ENCODE peak calls at places on chromosomes 5 and 9, in eight cellular contexts. One of them, this sample, is unnamed.

GRCh38 chr5:170631471-170632195 is 127.8 kb downstream of the KCNIP1 start:
- DNase-seq in foreskin fibroblast: no peak
- DNase-seq in activated CD8-positive, alpha-beta memory T cell treated with anti-CD3 and anti-CD28 coated beads, Interleukin-2, amount 50 U/mL, for 4 hours: no peak
- DNase-seq in stimulated activated naive CD4-positive, alpha-beta T cell: no peak
- DNase-seq in type B pancreatic cell: no peak
- DNase-seq in AG09309: no peak
- DNase-seq in mesothelial cell of epicardium: no peak
- DNase-seq in Peyer's patch: no peak
- DNase-seq in this sample: peak; percentile 33

GRCh38 chr9:35135988-35136387 is 20.3 kb upstream of the ATOSB start:
- DNase-seq in foreskin fibroblast: no peak
- DNase-seq in activated CD8-positive, alpha-beta memory T cell treated with anti-CD3 and anti-CD28 coated beads, Interleukin-2, amount 50 U/mL, for 4 hours: no peak
- DNase-seq in stimulated activated naive CD4-positive, alpha-beta T cell: no peak
- DNase-seq in type B pancreatic cell: no peak
- DNase-seq in AG09309: no peak
- DNase-seq in mesothelial cell of epicardium: no peak
- DNase-seq in Peyer's patch: no peak
- DNase-seq in this sample: no peak

GRCh38 chr5:59140133-59140532 is 557.3 kb downstream of the RAB3C start:
- DNase-seq in foreskin fibroblast: no peak
- DNase-seq in activated CD8-positive, alpha-beta memory T cell treated with anti-CD3 and anti-CD28 coated beads, Interleukin-2, amount 50 U/mL, for 4 hours: no peak
- DNase-seq in stimulated activated naive CD4-positive, alpha-beta T cell: no peak
- DNase-seq in type B pancreatic cell: no peak
- DNase-seq in AG09309: no peak
- DNase-seq in mesothelial cell of epicardium: no peak
- DNase-seq in Peyer's patch: no peak
- DNase-seq in this sample: no peak

GRCh38 chr5:167783145-167783817 is 508.2 kb upstream of the WWC1 start:
- DNase-seq in foreskin fibroblast: no peak
- DNase-seq in activated CD8-positive, alpha-beta memory T cell treated with anti-CD3 and anti-CD28 coated beads, Interleukin-2, amount 50 U/mL, for 4 hours: no peak
- DNase-seq in stimulated activated naive CD4-positive, alpha-beta T cell: no peak
- DNase-seq in type B pancreatic cell: no peak
- DNase-seq in AG09309: no peak
- DNase-seq in mesothelial cell of epicardium: no peak
- DNase-seq in Peyer's patch: no peak
- DNase-seq in this sample: no peak

GRCh38 chr5:108074626-108075025 is 307.3 kb downstream of the FBXL17 start:
- DNase-seq in foreskin fibroblast: no peak
- DNase-seq in activated CD8-positive, alpha-beta memory T cell treated with anti-CD3 and anti-CD28 coated beads, Interleukin-2, amount 50 U/mL, for 4 hours: no peak
- DNase-seq in stimulated activated naive CD4-positive, alpha-beta T cell: no peak
- DNase-seq in type B pancreatic cell: no peak
- DNase-seq in AG09309: no peak
- DNase-seq in mesothelial cell of epicardium: no peak
- DNase-seq in Peyer's patch: no peak
- DNase-seq in this sample: no peak

GRCh38 chr5:79202076-79202475 is 33.9 kb upstream of the JMY start:
- DNase-seq in foreskin fibroblast: peak; percentile 42
- DNase-seq in activated CD8-positive, alpha-beta memory T cell treated with anti-CD3 and anti-CD28 coated beads, Interleukin-2, amount 50 U/mL, for 4 hours: no peak
- DNase-seq in stimulated activated naive CD4-positive, alpha-beta T cell: no peak
- DNase-seq in type B pancreatic cell: no peak
- DNase-seq in AG09309: peak; percentile 55
- DNase-seq in mesothelial cell of epicardium: no peak
- DNase-seq in Peyer's patch: no peak
- DNase-seq in this sample: peak; percentile 80

GRCh38 chr9:94086468-94086867 is 2.2 kb downstream of the PTPDC1 start:
- DNase-seq in foreskin fibroblast: peak; percentile 55
- DNase-seq in activated CD8-positive, alpha-beta memory T cell treated with anti-CD3 and anti-CD28 coated beads, Interleukin-2, amount 50 U/mL, for 4 hours: no peak
- DNase-seq in stimulated activated naive CD4-positive, alpha-beta T cell: no peak
- DNase-seq in type B pancreatic cell: no peak
- DNase-seq in AG09309: no peak
- DNase-seq in mesothelial cell of epicardium: no peak
- DNase-seq in Peyer's patch: no peak
- DNase-seq in this sample: no peak

GRCh38 chr9:93207326-93207814 is 23.4 kb downstream of the WNK2 start:
- DNase-seq in foreskin fibroblast: peak; percentile 57
- DNase-seq in activated CD8-positive, alpha-beta memory T cell treated with anti-CD3 and anti-CD28 coated beads, Interleukin-2, amount 50 U/mL, for 4 hours: no peak
- DNase-seq in stimulated activated naive CD4-positive, alpha-beta T cell: no peak
- DNase-seq in type B pancreatic cell: no peak
- DNase-seq in AG09309: peak; percentile 46
- DNase-seq in mesothelial cell of epicardium: no peak
- DNase-seq in Peyer's patch: no peak
- DNase-seq in this sample: no peak

GRCh38 chr5:88552406-88552805 is 283.8 kb upstream of the TMEM161B start:
- DNase-seq in foreskin fibroblast: no peak
- DNase-seq in activated CD8-positive, alpha-beta memory T cell treated with anti-CD3 and anti-CD28 coated beads, Interleukin-2, amount 50 U/mL, for 4 hours: no peak
- DNase-seq in stimulated activated naive CD4-positive, alpha-beta T cell: no peak
- DNase-seq in type B pancreatic cell: no peak
- DNase-seq in AG09309: no peak
- DNase-seq in mesothelial cell of epicardium: no peak
- DNase-seq in Peyer's patch: no peak
- DNase-seq in this sample: no peak

GRCh38 chr5:177131711-177132503 is 1.7 kb upstream of the NSD1 start:
- DNase-seq in foreskin fibroblast: no peak
- DNase-seq in activated CD8-positive, alpha-beta memory T cell treated with anti-CD3 and anti-CD28 coated beads, Interleukin-2, amount 50 U/mL, for 4 hours: no peak
- DNase-seq in stimulated activated naive CD4-positive, alpha-beta T cell: no peak
- DNase-seq in type B pancreatic cell: no peak
- DNase-seq in AG09309: no peak
- DNase-seq in mesothelial cell of epicardium: peak; percentile 71
- DNase-seq in Peyer's patch: no peak
- DNase-seq in this sample: no peak